ENCODE peak calls at places on chromosomes 7 and 10, in eight cellular contexts. I, G, L, X, Z, D, A and R are unnamed samples.

GRCh38 chr10:23171232-23171876 is 20.8 kb upstream of the PTF1A start:
- DNase-seq in A (no peak), X (no peak), L (no peak), Z (peak), D (no peak), G (no peak), I (peak), R (peak)

GRCh38 chr7:92766461-92767003 is 69.8 kb downstream of the CDK6 start:
- DNase-seq in L (no peak), X (peak), I (no peak), A (no peak), D (peak), Z (peak), G (no peak), R (no peak)

GRCh38 chr10:132880148-132880981 is 62.0 kb downstream of the CFAP46 start:
- DNase-seq in D (no peak), Z (no peak), L (no peak), A (no peak), X (no peak), I (no peak), G (no peak), R (peak)

GRCh38 chr7:7868245-7868899 is 100.2 kb upstream of the GLCCI1 start:
- DNase-seq in I (no peak), X (no peak), A (peak), L (no peak), G (no peak), D (no peak), Z (no peak), R (no peak)

GRCh38 chr7:1055084-1055450 is 10.7 kb downstream of the GPR146 start:
- DNase-seq in A (peak), D (peak), Z (peak), G (peak), I (peak), L (no peak), X (no peak), R (no peak)

GRCh38 chr10:26494018-26494417 is 55.9 kb downstream of the APBB1IP start:
- DNase-seq in I (no peak), D (no peak), G (no peak), Z (no peak), A (no peak), L (no peak), X (no peak), R (no peak)

GRCh38 chr10:86295791-86296190 is 70.8 kb downstream of the GRID1 start:
- DNase-seq in Z (no peak), A (no peak), D (no peak), G (no peak), X (no peak), L (no peak), I (no peak), R (no peak)

GRCh38 chr10:46215426-46215825 is 71.4 kb upstream of the ANTXRL start:
- DNase-seq in G (no peak), X (no peak), I (no peak), A (no peak), D (no peak), Z (no peak), L (no peak), R (no peak)

GRCh38 chr10:60572511-60573194 is 183.0 kb upstream of the ANK3 start:
- DNase-seq in Z (peak), I (peak), X (peak), D (peak), A (peak), G (no peak), L (no peak), R (peak)

GRCh38 chr7:99040104-99040958 is 103.6 kb downstream of the SMURF1 start:
- DNase-seq in I (peak), L (peak), Z (peak), G (peak), X (peak), A (peak), D (peak), R (peak)